ENCODE peak calls at places on chromosome 15, in four cellular contexts. R, N, E and M are unnamed samples. For H3K36me3, the result is how much of the 10 kb centered on the place peaks cover.

GRCh38 chr15:63306480-63307073 is 29.2 kb downstream of the APH1B start:
- DNase-seq in R (no peak), E (no peak), N (no peak), M (no peak)

GRCh38 chr15:35674873-35675781 is 129.2 kb upstream of the DPH6 start:
- DNase-seq in N (peak), E (no peak), R (no peak), M (no peak)

GRCh38 chr15:77115179-77115578 is 44.3 kb upstream of the TSPAN3 start:
- DNase-seq in N (no peak), E (no peak), R (no peak), M (no peak)

GRCh38 chr15:68465861-68466560 is 34.0 kb upstream of the ITGA11 start:
- DNase-seq in E (no peak), R (no peak), N (no peak), M (no peak)

GRCh38 chr15:77336006-77336405 is 83.9 kb downstream of the PEAK1 start:
- DNase-seq in E (no peak), R (no peak), N (no peak), M (no peak)

GRCh38 chr15:65208656-65209055 is 2.6 kb downstream of the CILP start:
- DNase-seq in R (no peak), N (no peak), E (no peak), M (no peak)

GRCh38 chr15:83585770-83586169 is 68.2 kb upstream of the ADAMTSL3 start:
- DNase-seq in N (no peak), E (no peak), R (no peak), M (no peak)

GRCh38 chr15:32959077-32959476 is 235.4 kb downstream of the FMN1 start:
- DNase-seq in E (no peak), N (no peak), R (no peak), M (no peak)

GRCh38 chr15:58203537-58203936 is 65.4 kb downstream of the AQP9 start:
- DNase-seq in R (no peak), N (no peak), E (no peak), M (no peak)

GRCh38 chr15:82108489-82109078 is 62.8 kb upstream of the MEX3B start:
- DNase-seq in R (peak), N (peak), E (no peak), M (peak)

GRCh38 chr15:81785679-81786078 is 260.1 kb downstream of the MEX3B start:
- DNase-seq in E (no peak), N (no peak), R (no peak), M (no peak)

GRCh38 chr15:38768970-38769369 is 204.4 kb upstream of the RASGRP1 start:
- DNase-seq in N (peak), E (no peak), R (no peak), M (peak)

GRCh38 chr15:101698314-101698713 is 26.0 kb downstream of the TARS3 start:
- DNase-seq in N (no peak), E (no peak), R (no peak), M (no peak)

GRCh38 chr15:93265046-93265658 is 176.1 kb upstream of the RGMA start:
- DNase-seq in E (no peak), N (no peak), R (no peak), M (no peak)

GRCh38 chr15:83470895-83471294 is 23.8 kb downstream of the SH3GL3 start:
- DNase-seq in R (no peak), N (no peak), E (no peak), M (no peak)

GRCh38 chr15:35545316-35545824 is 595 bp downstream of the DPH6 start:
- DNase-seq in N (peak), E (peak), R (peak), M (peak)

GRCh38 chr15:98134875-98135274 is 174.4 kb downstream of the ARRDC4 start:
- DNase-seq in N (no peak), E (no peak), R (no peak), M (no peak)

GRCh38 chr15:77565516-77565915 is 67.2 kb downstream of the LINGO1 start:
- DNase-seq in N (no peak), R (no peak), E (no peak), M (no peak)

GRCh38 chr15:73681073-73681472 is 3.1 kb upstream of the CD276 start:
- DNase-seq in E (no peak), N (no peak), R (no peak), M (no peak)

GRCh38 chr15:63483521-63484371 is 20.6 kb upstream of the USP3 start:
- DNase-seq in R (no peak), N (peak), E (no peak), M (no peak)

GRCh38 chr15:64305261-64305660 is 50.7 kb downstream of the CSNK1G1 start:
- DNase-seq in R (no peak), N (no peak), E (no peak), M (no peak)

GRCh38 chr15:93584021-93584420 is 495.0 kb upstream of the RGMA start:
- DNase-seq in E (no peak), N (no peak), R (no peak), M (peak)

GRCh38 chr15:63196846-63197245 is 7.4 kb downstream of the RAB8B start:
- DNase-seq in E (no peak), N (no peak), R (no peak), M (no peak)

GRCh38 chr15:80694624-80695098 is 449 bp upstream of the ABHD17C start:
- DNase-seq in E (no peak), N (no peak), R (peak), M (peak)

GRCh38 chr15:43518073-43518761 is 809 bp downstream of the MAP1A start:
- DNase-seq in R (no peak), E (no peak), N (no peak), M (peak)

GRCh38 chr15:31202953-31203352 is 101.4 kb upstream of the TRPM1 start:
- DNase-seq in N (no peak), R (no peak), E (no peak), M (no peak)

GRCh38 chr15:42721016-42721415 is 15.9 kb downstream of the CDAN1 start:
- DNase-seq in R (no peak), E (no peak), N (no peak), M (no peak)

GRCh38 chr15:72770673-72771328 is 12.8 kb downstream of the ADPGK start:
- DNase-seq in N (no peak), R (no peak), E (no peak), M (no peak)

GRCh38 chr15:58498821-58499580 is 67.2 kb downstream of the LIPC start:
- DNase-seq in R (no peak), N (no peak), E (peak), M (no peak)

GRCh38 chr15:83210619-83211018 is 3.0 kb upstream of the HDGFL3 start:
- DNase-seq in N (no peak), R (no peak), E (no peak), M (no peak)

GRCh38 chr15:60591491-60592385 is 112.8 kb upstream of the ICE2 start:
- DNase-seq in N (peak), R (peak), E (peak), M (peak)

GRCh38 chr15:93063292-93063671 is 25.7 kb downstream of the RGMA start:
- DNase-seq in E (no peak), R (no peak), N (no peak), M (no peak)

GRCh38 chr15:44427756-44428724 is 611 bp downstream of the CTDSPL2 start:
- DNase-seq in E (no peak), R (peak), N (no peak), M (no peak)

GRCh38 chr15:71088683-71089082 is 26.6 kb upstream of the THSD4 start:
- DNase-seq in E (no peak), N (no peak), R (no peak), M (no peak)

GRCh38 chr15:63491116-63491817 is 13.1 kb upstream of the USP3 start:
- DNase-seq in N (no peak), E (no peak), R (no peak), M (no peak)

GRCh38 chr15:76664411-76664810 is 240.7 kb downstream of the SCAPER start:
- DNase-seq in N (no peak), E (no peak), R (no peak), M (no peak)

GRCh38 chr15:91561371-91562100 is 292.0 kb upstream of the SLCO3A1 start:
- DNase-seq in N (peak), R (no peak), E (peak), M (no peak)

GRCh38 chr15:49902791-49903481 is 216.1 kb downstream of the ATP8B4 start:
- DNase-seq in E (no peak), N (no peak), R (no peak), M (no peak)

GRCh38 chr15:32041294-32041693 is 11.0 kb downstream of the CHRNA7 start:
- DNase-seq in E (no peak), N (no peak), R (no peak), M (no peak)

DNA sequence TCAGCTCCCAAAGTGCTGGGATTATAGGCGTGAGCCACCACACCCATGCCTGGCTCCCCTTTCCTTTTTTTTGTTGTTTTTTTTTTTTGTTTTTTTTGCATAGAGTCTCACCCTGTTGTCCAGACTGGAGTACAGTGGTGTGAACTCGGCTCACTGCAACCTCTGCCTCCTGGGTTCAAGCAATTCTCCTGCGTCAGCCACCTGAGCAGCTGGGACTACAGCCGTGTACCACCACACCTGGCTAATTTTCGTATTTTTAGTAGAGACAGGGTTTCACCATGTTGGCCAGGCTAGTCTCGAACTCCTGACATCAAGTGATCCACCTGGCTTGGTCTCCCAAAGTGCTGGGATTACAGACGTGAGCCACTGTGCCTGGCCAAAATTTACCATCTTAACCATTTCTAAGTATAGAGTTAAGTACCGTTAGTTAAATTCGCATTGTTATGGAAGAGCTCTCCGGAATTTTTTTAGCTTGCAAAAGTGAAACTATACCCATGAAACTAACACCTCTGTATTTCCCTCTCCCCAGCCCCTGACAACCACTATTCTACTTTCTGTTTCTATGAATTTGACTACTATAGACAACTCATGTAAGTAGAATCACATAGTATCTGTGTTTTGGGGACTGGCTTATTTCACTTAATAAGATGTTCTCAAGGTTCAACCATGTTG is 70.9 kb upstream of the C15orf39 start:
- DNase-seq in E (no peak), N (no peak), R (peak), M (no peak)
- TF ChIP-seq EP300 in E (no peak), N (no peak), R (no peak), M (no peak)

GRCh38 chr15:67188551-67189218 is 65.8 kb downstream of the AAGAB start:
- DNase-seq in R (no peak), E (no peak), N (peak), M (peak)
- H3K36me3 ChIP-seq in R (under half), E (half or more), N (half or more), M (under half)

GRCh38 chr15:25969886-25970285 is 106.8 kb upstream of the ATP10A start:
- DNase-seq in E (no peak), N (no peak), R (no peak), M (no peak)
- TF ChIP-seq EP300 in E (no peak), N (no peak), R (no peak), M (no peak)

GRCh38 chr15:39942753-39943150 is 8.8 kb downstream of the EIF2AK4 start:
- DNase-seq in N (no peak), E (no peak), R (no peak), M (no peak)
- H3K36me3 ChIP-seq in N (half or more), E (under half), R (under half), M (under half)

GRCh38 chr15:69854521-69855171 is 243.1 kb downstream of the TLE3 start:
- DNase-seq in E (no peak), N (no peak), R (no peak), M (no peak)
- TF ChIP-seq EP300 in E (no peak), N (no peak), R (no peak), M (no peak)